ENCODE peak calls at places on chromosomes 13 and 19, in four cellular contexts. Y is lower lobe of right lung, R is ovary, S is fibroblast of lung. N is an unnamed sample. For H3K36me3 and H3K4me1, the result is how much of the 10 kb centered on the place peaks cover.

GRCh38 chr19:48630289-48631036 is 6.7 kb downstream of the DBP start:
- DNase-seq in S (peak), Y (peak), R (peak), N (peak)

GRCh38 chr13:84377071-84377470 is 494.8 kb upstream of the SLITRK1 start:
- DNase-seq in Y (no peak), S (no peak), R (no peak), N (no peak)

GRCh38 chr19:18204394-18205179 is 745 bp upstream of the RAB3A start:
- DNase-seq in S (no peak), Y (no peak), R (peak), N (no peak)

GRCh38 chr19:6313398-6313969 is 19.9 kb downstream of the ACER1 start:
- DNase-seq in R (no peak), S (no peak), Y (no peak), N (peak)

GRCh38 chr13:80249906-80250513 is 90.9 kb downstream of the SPRY2 start:
- DNase-seq in Y (no peak), S (no peak), R (no peak), N (no peak)

GRCh38 chr19:29119582-29119981 is 93.4 kb downstream of the UQCRFS1 start:
- DNase-seq in Y (no peak), R (no peak), S (no peak), N (no peak)

GRCh38 chr13:36395280-36395679 is 37.0 kb upstream of the CCNA1 start:
- DNase-seq in R (no peak), Y (no peak), S (peak), N (no peak)

GRCh38 chr13:94324409-94325147 is 154.9 kb downstream of the DCT start:
- DNase-seq in R (no peak), Y (no peak), S (no peak), N (no peak)

GRCh38 chr19:32177686-32178085 is 167.7 kb upstream of the ZNF507 start:
- DNase-seq in R (no peak), S (no peak), Y (no peak), N (no peak)

GRCh38 chr13:113402471-113403254 is 38.7 kb upstream of the GRTP1 start:
- DNase-seq in Y (peak), R (peak), S (no peak), N (no peak)

GRCh38 chr19:54343868-54344267 is 4.9 kb upstream of the LILRA4 start:
- DNase-seq in S (no peak), R (no peak), Y (no peak), N (no peak)

GRCh38 chr13:96112936-96113335 is 23.0 kb downstream of the HS6ST3 start:
- DNase-seq in S (no peak), Y (no peak), R (no peak), N (no peak)

GRCh38 chr19:42254083-42254849 is 662 bp downstream of the ERF start:
- DNase-seq in Y (peak), S (peak), R (peak), N (peak)

GRCh38 chr13:106493569-106493968 is 41.9 kb downstream of the EFNB2 start:
- DNase-seq in R (no peak), S (no peak), Y (peak), N (no peak)

GRCh38 chr13:41501281-41501680 is 43.9 kb downstream of the RGCC start:
- DNase-seq in R (no peak), Y (no peak), S (no peak), N (no peak)

GRCh38 chr13:37295046-37295445 is 189.6 kb upstream of the CSNK1A1L start:
- DNase-seq in R (no peak), Y (no peak), S (peak), N (no peak)

GRCh38 chr13:90414691-90415596 is 932.5 kb upstream of the MIR17HG start:
- DNase-seq in R (no peak), Y (no peak), S (peak), N (no peak)

GRCh38 chr13:100725472-100725871 is 50.9 kb upstream of the TMTC4 start:
- DNase-seq in Y (no peak), S (no peak), R (no peak), N (no peak)

GRCh38 chr13:113947321-113948033 is 26.4 kb downstream of the C13orf46 start:
- DNase-seq in Y (no peak), R (peak), S (no peak), N (peak)

GRCh38 chr19:10270616-10271394 is at the start of gene ICAM1:
- DNase-seq in S (peak), R (peak), Y (peak), N (peak)

GRCh38 chr13:94914829-94915228 is 202.5 kb upstream of the SOX21 start:
- DNase-seq in Y (no peak), R (no peak), S (no peak), N (no peak)

GRCh38 chr19:17796838-17797168 is 1.9 kb downstream of the B3GNT3 start:
- DNase-seq in S (no peak), Y (no peak), R (no peak), N (no peak)

GRCh38 chr13:27446986-27447583 is 3.3 kb downstream of the MTIF3 start:
- DNase-seq in S (no peak), R (no peak), Y (no peak), N (no peak)

GRCh38 chr13:72864142-72865035 is 82.5 kb downstream of the PIBF1 start:
- DNase-seq in Y (no peak), R (no peak), S (peak), N (no peak)

GRCh38 chr13:23541221-23541620 is 29.0 kb upstream of the TNFRSF19 start:
- DNase-seq in Y (no peak), R (no peak), S (no peak), N (no peak)

GRCh38 chr13:24931450-24932217 is 164.3 kb upstream of the PABPC3 start:
- DNase-seq in R (no peak), S (no peak), Y (no peak), N (no peak)

GRCh38 chr13:48600374-48601364 is 53.1 kb upstream of the CYSLTR2 start:
- DNase-seq in S (peak), R (peak), Y (no peak), N (no peak)

GRCh38 chr19:50803633-50804419 is 13.6 kb downstream of the ACP4 start:
- DNase-seq in S (no peak), R (no peak), Y (no peak), N (no peak)

GRCh38 chr19:3481241-3482090 is 1.1 kb upstream of the SMIM24 start:
- DNase-seq in R (no peak), Y (no peak), S (no peak), N (no peak)

GRCh38 chr19:10270180-10270615 is 722 bp upstream of the ICAM1 start:
- DNase-seq in Y (peak), R (peak), S (no peak), N (peak)

GRCh38 chr19:35641515-35642151 is at the start of gene ETV2:
- DNase-seq in R (peak), S (peak), Y (no peak), N (no peak)

GRCh38 chr19:46984077-46985010 is 35.3 kb upstream of the NPAS1 start:
- DNase-seq in Y (no peak), R (no peak), S (peak), N (no peak)

GRCh38 chr19:35797663-35798062 is 15.0 kb downstream of the PRODH2 start:
- DNase-seq in S (no peak), R (no peak), Y (no peak), N (no peak)

GRCh38 chr19:10587022-10587838 is at the start of gene AP1M2:
- DNase-seq in Y (peak), S (no peak), R (no peak), N (no peak)

DNA sequence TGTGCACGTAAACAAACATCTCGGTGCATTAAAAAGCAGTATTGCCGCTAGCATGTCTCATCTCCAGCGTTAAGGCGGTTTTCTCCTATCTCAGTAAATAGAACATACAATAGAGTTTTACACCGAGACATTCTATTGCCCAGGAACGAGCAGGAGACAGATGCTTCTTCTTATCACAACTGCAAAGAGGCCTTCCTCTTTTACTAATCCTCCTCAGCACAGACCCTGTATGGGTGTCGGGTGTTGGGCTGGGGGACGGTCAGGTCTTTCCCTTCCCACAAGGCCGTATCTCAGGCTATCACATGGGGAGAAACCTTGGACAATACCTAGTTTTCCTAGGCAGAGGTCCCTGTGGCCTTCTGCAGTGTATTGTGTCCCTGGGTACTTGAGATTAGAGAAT is 21.2 kb downstream of the ZNF233 start:
- DNase-seq in Y (no peak), R (no peak), S (no peak), N (no peak)
- H3K36me3 ChIP-seq in Y (under half), R (under half), S (under half), N (under half)

DNA sequence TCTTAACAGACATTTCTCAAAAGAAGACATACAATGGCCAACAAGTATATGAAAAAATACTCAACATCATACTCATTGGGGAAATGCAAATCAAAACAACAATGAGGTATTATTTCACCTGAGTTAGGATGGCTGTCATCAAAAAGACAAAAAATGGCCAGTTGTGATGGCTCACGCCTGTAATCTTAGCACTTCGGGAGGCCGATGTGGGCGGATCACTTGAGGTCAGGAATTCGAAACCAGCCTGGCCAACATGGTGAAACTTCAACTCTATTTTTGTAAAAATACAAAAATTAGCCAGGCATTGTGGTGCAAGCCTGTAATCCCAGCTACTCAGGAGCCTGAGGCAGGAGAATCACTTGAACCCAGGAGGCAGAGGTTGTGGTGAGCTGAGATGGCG is 22.0 kb downstream of the CEACAM16 start:
- DNase-seq in S (peak), R (no peak), Y (no peak), N (no peak)
- H3K4me1 ChIP-seq in S (under half), R (under half), Y (half or more), N (under half)

GRCh38 chr19:795691-796581 is 1.3 kb upstream of the PTBP1 start:
- DNase-seq in S (no peak), R (peak), Y (no peak), N (peak)

GRCh38 chr19:794989-795658 is 2.1 kb upstream of the PTBP1 start:
- DNase-seq in S (no peak), R (peak), Y (no peak), N (peak)

GRCh38 chr19:798415-799075 is 1.3 kb downstream of the PTBP1 start:
- DNase-seq in S (no peak), R (peak), Y (peak), N (peak)

GRCh38 chr19:797528-798414 is 519 bp downstream of the PTBP1 start:
- DNase-seq in R (peak), Y (peak), S (peak), N (peak)

GRCh38 chr19:796692-797527 is at the start of gene PTBP1:
- DNase-seq in Y (peak), S (peak), R (peak), N (peak)
- TF ChIP-seq CTCF in Y (peak), S (no peak), R (no peak), N (no peak)

DNA sequence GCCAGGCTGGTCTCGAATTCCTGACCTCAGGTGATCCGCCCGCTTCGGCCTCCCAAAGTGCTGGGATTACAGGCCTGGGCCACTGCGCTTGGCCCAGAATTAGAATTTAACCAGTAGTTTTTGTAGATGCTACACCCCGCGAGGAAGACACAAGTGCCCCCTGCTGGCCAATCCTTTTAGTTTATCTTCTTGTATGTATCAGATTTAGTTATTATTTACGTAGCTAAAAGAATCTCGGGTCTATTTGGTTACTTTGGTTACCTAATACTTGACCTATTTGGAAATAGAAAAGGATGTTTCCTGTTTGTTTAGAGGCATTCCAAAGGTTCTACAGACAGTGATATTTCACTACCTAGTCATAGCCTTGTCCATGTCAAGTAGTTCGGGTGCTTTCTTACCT is 22.0 kb downstream of the MUC16 start:
- DNase-seq in S (no peak), Y (no peak), R (no peak), N (no peak)
- H3K36me3 ChIP-seq in S (under half), Y (under half), R (under half), N (under half)

GRCh38 chr19:7682175-7682855 is 1.7 kb downstream of the TRAPPC5 start:
- DNase-seq in S (no peak), Y (no peak), R (peak), N (no peak)
- H3K4me1 ChIP-seq in S (under half), Y (under half), R (under half), N (under half)

DNA sequence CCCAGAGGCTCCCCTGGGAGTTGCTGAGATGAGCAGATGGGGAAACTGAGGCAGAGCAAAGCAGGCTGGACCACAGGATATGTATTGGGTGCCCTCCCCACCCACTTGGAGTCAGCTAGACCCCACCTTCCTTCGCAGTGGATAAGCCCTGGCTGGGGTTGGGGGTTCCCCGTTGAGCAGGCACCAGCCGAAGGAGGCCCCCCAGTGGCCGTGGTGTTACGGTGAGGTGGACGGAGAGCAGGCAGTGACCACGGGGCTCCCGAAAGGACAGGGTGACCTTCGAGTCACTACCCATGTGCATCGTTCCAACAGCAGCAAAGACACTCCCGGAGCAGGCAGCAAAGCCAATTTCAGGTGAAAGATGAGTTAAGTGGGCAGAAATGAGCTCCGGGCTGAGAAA is 62.4 kb upstream of the ADGRE5 start:
- DNase-seq in S (no peak), Y (peak), R (no peak), N (no peak)
- TF ChIP-seq CTCF in S (peak), Y (no peak), R (no peak), N (no peak)

GRCh38 chr19:1984360-1984759 is 31.2 kb downstream of the BTBD2 start:
- DNase-seq in Y (no peak), R (no peak), S (no peak), N (no peak)

GRCh38 chr19:1989513-1990229 is 25.8 kb downstream of the BTBD2 start:
- DNase-seq in S (no peak), Y (no peak), R (no peak), N (no peak)

GRCh38 chr19:1987197-1988187 is 28.0 kb downstream of the BTBD2 start:
- DNase-seq in R (peak), S (no peak), Y (no peak), N (no peak)

GRCh38 chr19:1986357-1987162 is 29.0 kb downstream of the BTBD2 start:
- DNase-seq in R (peak), S (no peak), Y (no peak), N (peak)

GRCh38 chr19:1985588-1986356 is 29.7 kb downstream of the BTBD2 start:
- DNase-seq in S (no peak), R (peak), Y (no peak), N (peak)
- H3K36me3 ChIP-seq in S (under half), R (under half), Y (half or more), N (under half)

DNA sequence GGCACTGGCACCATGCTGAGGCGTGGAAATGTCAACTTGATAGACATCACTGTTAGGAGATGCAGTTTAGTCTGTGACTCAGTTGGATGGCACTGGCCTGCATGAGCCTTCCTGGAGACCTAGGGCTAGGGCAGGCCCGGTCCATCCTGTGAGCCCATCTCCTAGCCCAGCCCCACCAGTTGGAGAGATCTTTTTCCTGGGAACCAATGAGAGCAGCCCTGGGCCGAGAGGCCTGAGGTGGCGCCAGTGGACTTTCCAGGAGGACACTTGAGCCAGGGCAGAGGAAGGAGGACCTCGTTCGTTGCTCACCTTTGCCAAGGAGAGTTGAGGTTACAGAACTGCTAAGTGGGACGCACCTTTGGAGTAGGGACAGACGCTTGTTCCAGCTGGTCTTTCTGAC is 100.5 kb upstream of the TEX29 start:
- DNase-seq in Y (no peak), R (no peak), S (no peak), N (no peak)
- H3K4me1 ChIP-seq in Y (half or more), R (under half), S (under half), N (under half)